ENCODE peak calls at places on chromosomes 2 and 18, in eight cellular contexts. A, E, O, U, I, T, K and V are unnamed samples.

GRCh38 chr18:36186461-36187137 is 698 bp upstream of the MOCOS start:
- DNase-seq in O (peak), K (no peak), T (no peak), E (peak), I (peak), A (peak), U (peak), V (no peak)

GRCh38 chr18:48798334-48799197 is 152.2 kb downstream of the SMAD7 start:
- DNase-seq in K (peak), I (peak), U (no peak), T (no peak), O (no peak), A (peak), E (no peak), V (no peak)

GRCh38 chr2:18219676-18220075 is 340.8 kb downstream of the RDH14 start:
- DNase-seq in K (no peak), O (no peak), I (no peak), U (no peak), T (no peak), E (no peak), A (no peak), V (no peak)

GRCh38 chr2:19949071-19949470 is 40.8 kb downstream of the WDR35 start:
- DNase-seq in K (no peak), T (no peak), E (no peak), U (no peak), I (no peak), O (no peak), A (no peak), V (no peak)

GRCh38 chr2:63189026-63189425 is 138.4 kb downstream of the OTX1 start:
- DNase-seq in T (peak), U (peak), O (peak), A (peak), K (no peak), I (no peak), E (peak), V (no peak)

GRCh38 chr18:31506024-31506742 is 8.2 kb downstream of the DSG2 start:
- DNase-seq in E (peak), K (no peak), T (no peak), A (no peak), U (peak), I (no peak), O (no peak), V (no peak)

GRCh38 chr2:238107525-238108422 is 7.6 kb downstream of the ESPNL start:
- DNase-seq in T (no peak), U (no peak), E (peak), A (peak), K (peak), I (peak), O (peak), V (no peak)

GRCh38 chr2:234977228-234977679 is 25.4 kb downstream of the SH3BP4 start:
- DNase-seq in U (no peak), I (no peak), O (no peak), A (no peak), K (no peak), E (peak), T (no peak), V (no peak)

GRCh38 chr2:208464205-208464604 is 57.6 kb downstream of the PTH2R start:
- DNase-seq in E (no peak), T (no peak), K (no peak), O (no peak), A (no peak), U (no peak), I (no peak), V (no peak)

GRCh38 chr2:225282858-225283693 is 116.4 kb upstream of the NYAP2 start:
- DNase-seq in A (no peak), K (no peak), E (peak), T (peak), I (no peak), U (peak), O (peak), V (no peak)

GRCh38 chr2:137960223-137960622 is 4.0 kb upstream of the HNMT start:
- DNase-seq in E (no peak), T (no peak), U (no peak), A (no peak), K (no peak), O (no peak), I (no peak), V (no peak)

GRCh38 chr2:212777020-212777491 is 238.5 kb upstream of the ERBB4 start:
- DNase-seq in O (peak), K (no peak), U (peak), T (no peak), A (no peak), E (peak), I (no peak), V (no peak)

GRCh38 chr18:67421666-67422065 is 94.9 kb downstream of the DSEL start:
- DNase-seq in K (no peak), O (no peak), A (no peak), E (no peak), I (no peak), U (no peak), T (no peak), V (no peak)

GRCh38 chr2:99621106-99621505 is 131.3 kb upstream of the REV1 start:
- DNase-seq in E (no peak), U (no peak), A (no peak), K (no peak), O (no peak), I (no peak), T (no peak), V (no peak)

GRCh38 chr2:219736196-219736595 is 108.8 kb downstream of the SLC4A3 start:
- DNase-seq in O (peak), I (no peak), E (peak), T (no peak), A (no peak), K (no peak), U (peak), V (no peak)

GRCh38 chr2:195658541-195658890 is 1.5 kb downstream of the SLC39A10 start:
- DNase-seq in I (no peak), O (peak), E (peak), T (no peak), U (peak), K (no peak), A (no peak), V (no peak)

GRCh38 chr2:17646096-17646554 is 105.6 kb downstream of the VSNL1 start:
- DNase-seq in A (peak), O (peak), K (no peak), E (peak), T (no peak), I (no peak), U (peak), V (no peak)

GRCh38 chr2:233822781-233823730 is 31.3 kb downstream of the HJURP start:
- DNase-seq in T (no peak), O (no peak), I (no peak), E (no peak), U (peak), K (peak), A (peak), V (no peak)
- TF ChIP-seq POLR2A in T (no peak), O (no peak), I (no peak), E (no peak), U (no peak), K (no peak), A (no peak), V (no peak)

GRCh38 chr2:46942143-46942526 is 26.5 kb upstream of the MCFD2 start:
- DNase-seq in U (no peak), T (no peak), A (peak), K (no peak), I (peak), O (peak), E (no peak), V (no peak)

GRCh38 chr2:46947841-46948240 is 32.2 kb upstream of the MCFD2 start:
- DNase-seq in E (no peak), O (no peak), U (no peak), A (no peak), T (no peak), K (no peak), I (no peak), V (no peak)

GRCh38 chr2:46942891-46943626 is 27.5 kb upstream of the MCFD2 start:
- DNase-seq in A (no peak), T (no peak), K (no peak), I (no peak), U (no peak), E (no peak), O (no peak), V (no peak)

GRCh38 chr2:46943881-46944798 is 28.5 kb upstream of the MCFD2 start:
- DNase-seq in U (no peak), O (no peak), A (no peak), T (no peak), K (peak), I (no peak), E (no peak), V (no peak)

GRCh38 chr2:46945671-46946070 is 30.1 kb upstream of the MCFD2 start:
- DNase-seq in K (peak), E (no peak), T (no peak), U (no peak), A (no peak), I (no peak), O (no peak), V (no peak)
- H3K4me3 ChIP-seq in K (no peak), E (no peak), T (no peak), U (no peak), A (no peak), I (no peak), O (no peak), V (no peak)

GRCh38 chr2:53476800-53477199 is 290.8 kb upstream of the CHAC2 start:
- DNase-seq in T (no peak), K (no peak), I (no peak), U (no peak), E (no peak), O (no peak), A (no peak), V (no peak)

GRCh38 chr2:53473762-53474161 is 293.8 kb upstream of the CHAC2 start:
- DNase-seq in O (no peak), A (no peak), E (no peak), K (no peak), U (no peak), T (no peak), I (no peak), V (no peak)

GRCh38 chr2:53473236-53473635 is 294.4 kb upstream of the CHAC2 start:
- DNase-seq in O (peak), E (peak), A (peak), I (no peak), T (no peak), K (no peak), U (peak), V (no peak)

GRCh38 chr2:53475766-53476165 is 291.8 kb upstream of the CHAC2 start:
- DNase-seq in O (no peak), E (no peak), T (no peak), A (no peak), K (no peak), U (no peak), I (no peak), V (no peak)

DNA sequence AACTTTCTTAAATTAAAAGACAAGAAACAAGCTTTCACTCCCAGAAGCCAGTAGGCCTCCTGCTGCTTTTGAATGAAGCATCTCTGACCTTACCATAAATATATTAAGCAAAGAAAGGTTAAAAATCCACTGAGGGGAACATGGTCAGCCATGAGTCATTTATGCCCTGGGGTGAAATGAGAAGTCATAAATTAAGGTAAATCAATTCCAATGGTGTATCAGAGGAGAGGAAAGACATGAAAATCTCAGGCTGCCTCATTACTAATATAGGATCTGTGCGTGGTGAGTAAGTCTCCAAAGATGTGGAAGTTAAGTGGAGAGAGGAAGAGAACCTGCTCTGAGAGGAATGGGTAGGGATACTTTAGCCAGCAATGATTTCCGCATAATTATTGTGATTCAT is 292.3 kb upstream of the CHAC2 start:
- DNase-seq in E (no peak), T (no peak), I (no peak), A (no peak), K (no peak), O (no peak), U (peak), V (no peak)
- TF ChIP-seq EP300 in E (no peak), T (no peak), I (no peak), A (no peak), K (no peak), O (no peak), U (no peak), V (no peak)

DNA sequence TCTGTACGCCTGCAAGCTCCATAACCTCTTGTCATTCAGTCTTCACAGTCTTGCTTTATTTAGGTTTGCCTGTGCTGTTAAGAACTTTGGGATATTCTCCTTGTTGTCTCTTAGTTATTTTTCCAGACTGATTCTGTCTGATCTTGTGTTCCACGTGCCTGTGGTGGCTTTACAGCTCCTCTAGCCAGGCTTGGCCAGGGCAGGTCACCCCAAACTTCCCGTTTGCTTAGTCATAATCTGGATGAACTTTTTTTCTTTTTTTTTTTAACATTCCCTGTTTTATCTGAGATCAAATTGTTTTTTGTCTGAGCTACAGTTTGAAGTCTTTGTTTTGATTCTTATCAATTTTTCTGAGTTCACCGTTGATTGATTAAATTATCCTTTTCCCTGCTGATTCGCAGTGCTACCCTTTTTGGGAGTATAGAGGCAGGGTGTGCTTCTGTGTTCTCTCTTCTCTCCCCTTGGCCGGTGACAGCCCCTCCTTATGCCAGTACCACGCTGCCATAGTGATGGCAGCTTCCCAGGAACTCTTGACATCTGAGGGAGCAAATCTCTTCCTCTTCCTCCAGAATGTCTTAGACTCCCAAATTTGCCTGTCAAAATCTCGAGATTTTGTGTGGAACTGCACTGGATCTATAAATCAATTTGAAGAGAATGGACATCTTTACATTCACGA is 2.5 kb downstream of the SP100 start:
- DNase-seq in O (no peak), E (no peak), A (no peak), U (no peak), I (no peak), K (no peak), T (no peak), V (no peak)
- TF ChIP-seq POLR2A in O (no peak), E (no peak), A (no peak), U (no peak), I (no peak), K (no peak), T (no peak), V (no peak)

DNA sequence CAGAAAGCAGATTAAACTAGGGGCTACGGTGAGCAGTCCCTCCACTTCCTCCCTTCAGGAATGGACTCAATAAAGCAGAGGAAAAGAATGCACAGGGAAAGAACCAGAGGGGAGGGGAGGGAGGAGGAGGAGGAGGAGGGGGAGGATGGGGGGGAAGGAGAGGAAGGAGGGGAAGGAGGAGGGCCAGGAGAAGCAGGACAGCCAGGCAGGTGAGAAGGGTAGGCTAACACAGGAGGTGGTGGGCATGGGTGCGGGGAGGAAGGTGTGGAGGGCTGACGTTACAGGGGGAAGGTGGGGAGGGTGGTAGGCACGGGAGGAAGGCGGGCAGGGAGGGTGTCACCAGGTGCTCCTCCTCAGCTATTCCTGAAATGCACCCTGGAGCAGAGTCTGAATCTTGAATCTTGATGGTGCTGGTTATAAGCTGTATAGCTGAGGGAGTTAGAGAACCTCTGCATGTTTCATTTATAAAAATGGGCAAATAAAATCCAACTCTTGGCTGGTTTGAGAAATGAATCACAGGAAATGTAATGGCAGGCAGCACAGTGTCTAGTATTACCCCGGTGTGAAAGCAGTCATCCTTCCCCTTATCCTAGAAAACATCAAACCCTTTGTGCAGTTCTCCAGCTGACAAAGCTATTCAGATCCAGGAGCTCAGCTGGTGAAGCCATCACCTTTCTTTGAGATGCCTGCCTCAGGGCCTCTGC is 3.4 kb downstream of the TMEM18 start:
- DNase-seq in I (no peak), U (no peak), K (no peak), O (no peak), E (no peak), T (no peak), A (no peak), V (no peak)
- H3K4me3 ChIP-seq in I (no peak), U (no peak), K (no peak), O (no peak), E (no peak), T (no peak), A (no peak), V (no peak)

DNA sequence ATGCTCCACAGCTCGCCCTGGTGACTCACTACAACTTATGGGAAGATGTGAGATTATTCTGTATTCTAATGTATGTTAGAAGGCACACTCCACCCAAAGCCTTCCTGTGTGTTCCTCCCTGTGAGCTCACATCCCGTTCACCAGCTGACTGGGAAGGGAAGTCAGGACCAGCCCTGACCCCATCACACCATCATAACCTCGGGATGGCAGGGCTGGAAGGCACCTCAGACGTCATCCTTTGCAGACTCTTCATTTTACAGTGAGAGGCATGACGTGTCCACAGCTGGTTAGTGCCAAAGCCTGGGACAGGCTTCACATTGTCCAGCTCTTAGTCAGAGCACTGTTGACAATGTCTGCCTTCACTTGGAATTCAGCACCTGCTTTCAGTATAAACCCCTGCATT is 417.8 kb upstream of the TNP1 start:
- DNase-seq in E (peak), T (no peak), A (peak), O (no peak), I (no peak), U (peak), K (no peak), V (no peak)
- TF ChIP-seq EP300 in E (no peak), T (no peak), A (peak), O (no peak), I (no peak), U (peak), K (no peak), V (no peak)

GRCh38 chr2:163735692-163736432 is at the start of gene FIGN:
- DNase-seq in I (peak), O (peak), K (peak), A (peak), E (peak), U (peak), T (peak), V (peak)
- TF ChIP-seq POLR2A in I (peak), O (no peak), K (no peak), A (peak), E (peak), U (peak), T (peak), V (peak)

DNA sequence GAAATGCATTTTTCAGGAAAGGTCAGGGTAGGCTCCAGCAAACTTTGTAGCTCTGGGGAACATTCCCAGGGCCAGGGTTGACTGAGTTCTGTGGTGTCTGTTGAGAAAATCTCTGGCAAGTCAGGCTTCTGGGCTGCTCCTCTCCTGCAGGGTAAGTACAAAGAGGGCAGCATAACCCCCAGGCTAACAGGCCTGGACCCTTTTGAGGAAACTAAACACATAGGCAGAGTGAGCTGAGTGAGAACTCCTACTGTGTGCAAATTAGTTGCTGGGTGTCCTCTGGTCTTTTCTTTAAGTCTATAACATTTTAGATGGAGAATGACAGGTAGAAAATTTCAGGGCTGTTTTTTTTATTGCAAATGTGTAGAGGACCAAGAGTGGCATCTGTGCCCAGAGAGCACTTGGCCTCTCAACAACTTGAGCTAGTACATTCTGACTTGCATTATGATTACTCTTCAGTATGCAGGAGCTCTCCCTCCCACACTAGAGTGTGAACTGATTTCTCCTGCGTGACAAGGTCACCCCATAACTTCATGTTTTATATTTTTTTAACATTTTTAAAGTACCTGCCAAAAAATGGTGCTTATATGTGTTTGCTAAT is 49.9 kb downstream of the GPR39 start:
- DNase-seq in O (no peak), K (no peak), U (peak), T (no peak), I (no peak), A (no peak), E (no peak), V (no peak)
- H3K4me3 ChIP-seq in O (no peak), K (no peak), U (no peak), T (no peak), I (no peak), A (no peak), E (no peak), V (no peak)

DNA sequence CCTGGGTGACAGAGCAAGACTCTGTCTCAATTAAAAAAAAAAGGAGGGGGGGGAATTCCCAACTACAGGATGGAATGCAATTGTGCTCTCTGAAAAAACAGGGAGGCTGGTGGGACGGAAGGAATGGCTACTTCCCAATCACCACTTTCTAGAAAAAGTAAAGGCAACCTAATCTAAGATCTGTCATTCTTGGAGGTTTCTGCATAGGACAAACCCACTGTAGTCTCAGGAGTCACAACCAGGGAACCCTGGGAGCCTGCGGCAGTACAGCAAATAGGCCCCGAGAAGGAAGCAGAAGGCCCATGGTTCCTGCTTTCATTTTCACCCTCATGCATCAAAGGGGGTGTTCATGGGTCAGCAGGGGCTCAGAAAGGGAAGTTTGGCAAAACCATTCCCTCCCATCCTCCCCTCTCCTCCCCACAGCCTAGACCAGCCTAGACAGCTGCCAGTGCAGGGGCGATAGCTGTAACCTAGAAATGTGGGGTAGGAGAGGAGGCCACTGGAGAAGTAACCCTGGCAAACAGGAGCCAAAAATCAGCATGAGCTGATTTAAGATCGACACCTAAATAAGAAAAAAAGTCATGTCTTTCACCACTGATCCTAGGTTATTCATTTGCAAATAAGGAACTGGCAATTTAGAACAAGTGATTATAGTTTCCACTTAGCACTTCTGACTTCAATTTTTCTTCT is 48.0 kb downstream of the TRABD2A start:
- DNase-seq in A (peak), U (no peak), T (no peak), I (no peak), E (no peak), K (no peak), O (no peak), V (no peak)
- TF ChIP-seq EP300 in A (no peak), U (no peak), T (no peak), I (no peak), E (no peak), K (no peak), O (no peak), V (no peak)